ENCODE peak calls at places on chromosomes 5 and 9, in eight cellular contexts. F is mucosa of gallbladder; T is NCI-H748 treated with DMSO at 0.1 percent for 48 hours; J is activated CD4-positive, CD25-positive, alpha-beta regulatory T cell; N is activated naive CD8-positive, alpha-beta T cell treated with anti-CD3 and anti-CD28 coated beads, Interleukin-2, amount 50 U/mL, for 16 hours; G is T-helper 9 cell; I is SJSA1; B is activated CD4-positive, alpha-beta T cell treated with anti-CD3 and anti-CD28 coated beads for 4 hours. O is an unnamed sample.

GRCh38 chr9:38312406-38312805 is 80.1 kb upstream of the ALDH1B1 start:
- DNase-seq in I (no peak), F (no peak), T (no peak), J (no peak), G (no peak), N (no peak), B (no peak), O (no peak)

GRCh38 chr5:137666901-137667300 is 69.0 kb downstream of the KLHL3 start:
- DNase-seq in J (no peak), G (no peak), I (no peak), F (no peak), B (no peak), N (no peak), T (no peak), O (no peak)

GRCh38 chr9:70073193-70073592 is 29.5 kb downstream of the MAMDC2 start:
- DNase-seq in G (no peak), J (no peak), I (no peak), F (no peak), B (no peak), N (no peak), T (no peak), O (peak)

GRCh38 chr9:127907867-127908659 is 8.7 kb upstream of the ST6GALNAC6 start:
- DNase-seq in N (no peak), F (no peak), B (no peak), I (no peak), J (no peak), T (no peak), G (no peak), O (no peak)

GRCh38 chr5:11494340-11494739 is 409.9 kb downstream of the CTNND2 start:
- DNase-seq in G (no peak), I (no peak), N (no peak), T (no peak), B (no peak), J (no peak), F (no peak), O (peak)

GRCh38 chr9:6106576-6107339 is 91.3 kb upstream of the RANBP6 start:
- DNase-seq in F (peak), J (no peak), N (no peak), G (no peak), B (no peak), T (no peak), I (no peak), O (peak)

GRCh38 chr5:32307769-32308194 is 5.0 kb downstream of the MTMR12 start:
- DNase-seq in I (no peak), T (no peak), J (no peak), F (no peak), B (no peak), G (no peak), N (no peak), O (no peak)

GRCh38 chr9:136128436-136128835 is 9.8 kb upstream of the TMEM250 start:
- DNase-seq in J (no peak), T (no peak), F (no peak), I (no peak), B (no peak), N (no peak), G (no peak), O (no peak)

GRCh38 chr5:160262665-160263064 is 33.4 kb downstream of the FABP6 start:
- DNase-seq in N (no peak), T (no peak), F (peak), G (no peak), J (no peak), I (no peak), B (no peak), O (no peak)

GRCh38 chr9:82367016-82367415 is 378.4 kb downstream of the SPATA31D1 start:
- DNase-seq in G (no peak), J (no peak), I (no peak), B (no peak), F (no peak), T (no peak), N (no peak), O (no peak)

GRCh38 chr5:151718653-151719052 is 31.9 kb upstream of the SPARC start:
- DNase-seq in F (no peak), G (no peak), N (no peak), T (no peak), J (no peak), B (no peak), I (no peak), O (peak)

GRCh38 chr5:37553720-37554402 is 174.7 kb downstream of the WDR70 start:
- DNase-seq in F (no peak), B (no peak), N (no peak), G (no peak), T (no peak), I (no peak), J (no peak), O (peak)

GRCh38 chr5:174176511-174176910 is 131.0 kb downstream of the NSG2 start:
- DNase-seq in B (no peak), J (no peak), G (no peak), F (no peak), T (no peak), N (no peak), I (no peak), O (no peak)

GRCh38 chr9:32426278-32426939 is 42.0 kb downstream of the ACO1 start:
- DNase-seq in T (no peak), N (no peak), G (no peak), F (peak), B (no peak), I (peak), J (no peak), O (peak)

GRCh38 chr9:73090214-73090613 is 61.5 kb upstream of the ANXA1 start:
- DNase-seq in T (no peak), J (no peak), G (no peak), B (no peak), I (no peak), F (no peak), N (no peak), O (no peak)

GRCh38 chr5:126805108-126805507 is 28.2 kb downstream of the LMNB1 start:
- DNase-seq in I (no peak), G (no peak), B (no peak), T (no peak), J (no peak), N (no peak), F (no peak), O (peak)

GRCh38 chr5:154885438-154885837 is 27.0 kb downstream of the CNOT8 start:
- DNase-seq in N (no peak), G (no peak), I (no peak), J (no peak), T (no peak), F (no peak), B (no peak), O (no peak)

GRCh38 chr5:74412064-74412463 is 228.5 kb downstream of the ENC1 start:
- DNase-seq in T (no peak), N (no peak), J (no peak), G (no peak), B (no peak), F (no peak), I (no peak), O (no peak)

GRCh38 chr5:11261226-11261625 is 500.2 kb upstream of the DAP start:
- DNase-seq in B (no peak), I (no peak), G (no peak), T (no peak), N (no peak), F (no peak), J (no peak), O (no peak)

GRCh38 chr5:64437496-64437895 is 68.3 kb upstream of the RGS7BP start:
- DNase-seq in T (no peak), I (no peak), G (no peak), F (no peak), N (no peak), J (no peak), B (no peak), O (no peak)

GRCh38 chr9:128159073-128159783 is 837 bp upstream of the BBLN start:
- DNase-seq in G (peak), I (no peak), N (no peak), T (no peak), B (peak), J (no peak), F (no peak), O (no peak)

GRCh38 chr5:137141779-137142178 is 357.3 kb downstream of the SPOCK1 start:
- DNase-seq in F (no peak), G (no peak), B (no peak), N (no peak), T (no peak), J (no peak), I (no peak), O (peak)

GRCh38 chr5:57303985-57304384 is 130.1 kb downstream of the GPBP1 start:
- DNase-seq in F (no peak), B (no peak), T (no peak), I (no peak), N (no peak), J (no peak), G (no peak), O (no peak)

GRCh38 chr5:109743770-109744212 is 54.1 kb downstream of the MAN2A1 start:
- DNase-seq in B (no peak), I (peak), F (no peak), J (no peak), T (no peak), N (no peak), G (no peak), O (peak)

GRCh38 chr9:134171316-134172197 is 7.2 kb upstream of the RNU6ATAC start:
- DNase-seq in I (peak), J (no peak), F (peak), B (no peak), N (no peak), T (no peak), G (no peak), O (no peak)

GRCh38 chr5:88952996-88953643 is 70.1 kb upstream of the MEF2C start:
- DNase-seq in T (peak), I (no peak), J (no peak), F (no peak), B (no peak), N (no peak), G (no peak), O (no peak)

GRCh38 chr5:114185274-114185673 is 176.6 kb upstream of the KCNN2 start:
- DNase-seq in F (no peak), I (peak), N (no peak), T (no peak), G (no peak), B (no peak), J (no peak), O (peak)

GRCh38 chr5:93349613-93350012 is 231.4 kb downstream of the NR2F1-AS1 start:
- DNase-seq in N (no peak), G (no peak), J (no peak), T (no peak), I (no peak), B (no peak), F (no peak), O (peak)

GRCh38 chr5:115542076-115542475 is 2.5 kb downstream of the FEM1C start:
- DNase-seq in I (peak), J (no peak), F (no peak), G (no peak), T (no peak), N (no peak), B (no peak), O (no peak)

GRCh38 chr5:54021413-54022155 is 288.8 kb downstream of the ARL15 start:
- DNase-seq in T (no peak), G (no peak), J (no peak), F (no peak), I (no peak), N (no peak), B (no peak), O (peak)

GRCh38 chr5:132203464-132203818 is 24.2 kb downstream of the P4HA2 start:
- DNase-seq in F (no peak), N (no peak), T (no peak), B (no peak), J (no peak), I (no peak), G (no peak), O (peak)

GRCh38 chr5:2576823-2577222 is 174.7 kb downstream of the IRX2 start:
- DNase-seq in B (no peak), N (no peak), I (no peak), G (no peak), J (no peak), F (peak), T (no peak), O (no peak)

GRCh38 chr9:38026840-38027527 is 42.0 kb downstream of the SHB start:
- DNase-seq in J (no peak), I (no peak), G (no peak), N (no peak), T (no peak), F (no peak), B (no peak), O (no peak)

GRCh38 chr5:72561407-72561972 is 54.3 kb upstream of the ZNF366 start:
- DNase-seq in I (no peak), T (no peak), B (no peak), G (no peak), J (no peak), F (no peak), N (no peak), O (no peak)

GRCh38 chr9:80131627-80132026 is 559.9 kb downstream of the TLE4 start:
- DNase-seq in T (no peak), N (no peak), F (no peak), B (no peak), I (no peak), G (no peak), J (no peak), O (no peak)

GRCh38 chr5:76427481-76428140 is 24.5 kb downstream of the IQGAP2 start:
- DNase-seq in F (no peak), N (no peak), G (no peak), I (no peak), T (no peak), J (no peak), B (no peak), O (no peak)

GRCh38 chr9:7402704-7403389 is 396.7 kb downstream of the DMAC1 start:
- DNase-seq in B (no peak), N (no peak), F (no peak), J (no peak), G (no peak), T (no peak), I (no peak), O (peak)

O was measured in fibroblast of mammary gland.